ENCODE peak calls at places on chromosomes 13 and 19, in ten cellular contexts. One of them, this sample, is unnamed.

GRCh38 chr13:23715762-23716235 is 145.6 kb downstream of the TNFRSF19 start:
- DNase-seq in transverse colon: no peak
- DNase-seq in sigmoid colon: no peak
- DNase-seq in esophagus muscularis mucosa: no peak
- DNase-seq in stomach: peak; percentile 60
- DNase-seq in breast epithelium: no peak
- DNase-seq in HCT116: peak; percentile 18
- DNase-seq in suprapubic skin: no peak
- DNase-seq in spleen: no peak
- DNase-seq in H1: no peak
- DNase-seq in this sample: no peak

GRCh38 chr19:31448221-31448657 is 99.0 kb upstream of the TSHZ3 start:
- DNase-seq in transverse colon: peak; percentile 29
- DNase-seq in sigmoid colon: peak; percentile 77
- DNase-seq in esophagus muscularis mucosa: peak; percentile 92
- DNase-seq in stomach: peak; percentile 26
- DNase-seq in breast epithelium: no peak
- DNase-seq in HCT116: no peak
- DNase-seq in suprapubic skin: peak; percentile 69
- DNase-seq in spleen: no peak
- DNase-seq in H1: no peak
- DNase-seq in this sample: no peak

GRCh38 chr19:53982056-53982455 is 9.4 kb upstream of the CACNG6 start:
- DNase-seq in transverse colon: no peak
- DNase-seq in sigmoid colon: no peak
- DNase-seq in esophagus muscularis mucosa: no peak
- DNase-seq in stomach: no peak
- DNase-seq in breast epithelium: no peak
- DNase-seq in HCT116: no peak
- DNase-seq in suprapubic skin: no peak
- DNase-seq in spleen: no peak
- DNase-seq in H1: no peak
- DNase-seq in this sample: no peak

GRCh38 chr19:35780058-35780457 is 4.7 kb downstream of the ARHGAP33 start:
- DNase-seq in transverse colon: no peak
- DNase-seq in sigmoid colon: no peak
- DNase-seq in esophagus muscularis mucosa: no peak
- DNase-seq in stomach: no peak
- DNase-seq in breast epithelium: no peak
- DNase-seq in HCT116: no peak
- DNase-seq in suprapubic skin: no peak
- DNase-seq in spleen: no peak
- DNase-seq in H1: no peak
- DNase-seq in this sample: no peak

GRCh38 chr13:49218493-49219051 is 1.6 kb upstream of the MLNR start:
- DNase-seq in transverse colon: no peak
- DNase-seq in sigmoid colon: no peak
- DNase-seq in esophagus muscularis mucosa: no peak
- DNase-seq in stomach: no peak
- DNase-seq in breast epithelium: no peak
- DNase-seq in HCT116: no peak
- DNase-seq in suprapubic skin: no peak
- DNase-seq in spleen: no peak
- DNase-seq in H1: no peak
- DNase-seq in this sample: no peak

GRCh38 chr19:53977991-53978731 is 13.3 kb upstream of the CACNG6 start:
- DNase-seq in transverse colon: no peak
- DNase-seq in sigmoid colon: no peak
- DNase-seq in esophagus muscularis mucosa: no peak
- DNase-seq in stomach: no peak
- DNase-seq in breast epithelium: no peak
- DNase-seq in HCT116: peak; percentile 40
- DNase-seq in suprapubic skin: no peak
- DNase-seq in spleen: no peak
- DNase-seq in H1: peak; percentile 90
- DNase-seq in this sample: no peak

GRCh38 chr19:49200238-49200862 is 42.8 kb downstream of the TRPM4 start:
- DNase-seq in transverse colon: peak; percentile 61
- DNase-seq in sigmoid colon: no peak
- DNase-seq in esophagus muscularis mucosa: no peak
- DNase-seq in stomach: no peak
- DNase-seq in breast epithelium: no peak
- DNase-seq in HCT116: no peak
- DNase-seq in suprapubic skin: no peak
- DNase-seq in spleen: no peak
- DNase-seq in H1: no peak
- DNase-seq in this sample: no peak

GRCh38 chr13:99756281-99756680 is 215.3 kb downstream of the ZIC5 start:
- DNase-seq in transverse colon: no peak
- DNase-seq in sigmoid colon: no peak
- DNase-seq in esophagus muscularis mucosa: peak; percentile 34
- DNase-seq in stomach: no peak
- DNase-seq in breast epithelium: no peak
- DNase-seq in HCT116: no peak
- DNase-seq in suprapubic skin: no peak
- DNase-seq in spleen: no peak
- DNase-seq in H1: no peak
- DNase-seq in this sample: no peak

GRCh38 chr13:25490236-25490635 is 118.5 kb downstream of the ATP8A2 start:
- DNase-seq in transverse colon: no peak
- DNase-seq in sigmoid colon: no peak
- DNase-seq in esophagus muscularis mucosa: no peak
- DNase-seq in stomach: no peak
- DNase-seq in breast epithelium: no peak
- DNase-seq in HCT116: no peak
- DNase-seq in suprapubic skin: no peak
- DNase-seq in spleen: no peak
- DNase-seq in H1: no peak
- DNase-seq in this sample: no peak

GRCh38 chr19:6733338-6734095 is 3.9 kb downstream of the GPR108 start:
- DNase-seq in transverse colon: no peak
- DNase-seq in sigmoid colon: peak; percentile 50
- DNase-seq in esophagus muscularis mucosa: no peak
- DNase-seq in stomach: no peak
- DNase-seq in breast epithelium: no peak
- DNase-seq in HCT116: no peak
- DNase-seq in suprapubic skin: peak; percentile 56
- DNase-seq in spleen: no peak
- DNase-seq in H1: no peak
- DNase-seq in this sample: no peak

GRCh38 chr19:13865578-13866462 is 11.1 kb upstream of the NANOS3 start:
- DNase-seq in transverse colon: no peak
- DNase-seq in sigmoid colon: no peak
- DNase-seq in esophagus muscularis mucosa: peak; percentile 87
- DNase-seq in stomach: no peak
- DNase-seq in breast epithelium: no peak
- DNase-seq in HCT116: no peak
- DNase-seq in suprapubic skin: no peak
- DNase-seq in spleen: peak; percentile 78
- DNase-seq in H1: no peak
- DNase-seq in this sample: no peak

GRCh38 chr19:42140125-42140754 is 8.0 kb upstream of the POU2F2 start:
- DNase-seq in transverse colon: peak; percentile 48
- DNase-seq in sigmoid colon: no peak
- DNase-seq in esophagus muscularis mucosa: no peak
- DNase-seq in stomach: peak; percentile 41
- DNase-seq in breast epithelium: no peak
- DNase-seq in HCT116: no peak
- DNase-seq in suprapubic skin: no peak
- DNase-seq in spleen: peak; percentile 80
- DNase-seq in H1: peak; percentile 31
- DNase-seq in this sample: no peak

GRCh38 chr19:51012661-51013190 is 6.8 kb downstream of the KLK10 start:
- DNase-seq in transverse colon: no peak
- DNase-seq in sigmoid colon: no peak
- DNase-seq in esophagus muscularis mucosa: no peak
- DNase-seq in stomach: no peak
- DNase-seq in breast epithelium: no peak
- DNase-seq in HCT116: no peak
- DNase-seq in suprapubic skin: no peak
- DNase-seq in spleen: no peak
- DNase-seq in H1: no peak
- DNase-seq in this sample: no peak

DNA sequence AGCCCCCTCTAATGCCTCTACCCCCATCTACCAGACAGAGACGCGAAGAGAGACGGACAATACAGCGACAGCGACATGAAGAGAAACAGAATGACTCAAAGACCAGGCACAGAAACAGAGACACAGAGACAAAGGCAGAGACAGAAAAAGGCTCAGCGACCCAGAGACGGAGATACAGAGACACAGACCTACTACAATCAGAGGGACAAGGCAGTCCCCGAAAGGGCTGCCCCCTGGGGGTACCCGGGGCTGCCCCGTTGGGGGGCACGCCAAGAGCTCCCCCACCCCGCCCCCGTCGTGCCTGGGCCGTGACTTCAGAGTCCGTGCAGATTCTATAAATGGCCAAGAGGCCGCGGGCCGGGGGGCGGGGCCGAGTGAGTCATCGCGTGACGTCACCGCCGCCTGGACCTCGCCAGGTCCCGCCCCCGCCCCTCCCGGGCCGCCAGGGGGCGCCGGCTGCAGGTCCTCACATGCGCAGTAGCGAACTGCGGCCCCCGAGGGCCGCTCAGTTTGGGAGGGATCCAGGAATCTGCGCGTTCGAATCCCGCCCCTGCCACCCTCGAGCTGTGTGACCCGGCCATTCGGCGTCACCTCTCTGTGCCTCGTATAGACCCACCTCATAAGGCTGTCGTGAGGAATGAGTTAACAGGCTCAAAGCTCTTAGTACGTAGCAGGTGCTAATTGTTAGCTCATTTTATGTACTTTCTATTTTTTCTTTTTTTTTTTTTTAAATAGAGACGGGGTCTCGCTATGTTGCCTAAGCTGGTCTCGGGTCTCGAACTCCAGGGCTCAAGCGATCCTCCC is 2.7 kb upstream of the CNN1 start:
- DNase-seq in transverse colon: peak; percentile 93
- DNase-seq in sigmoid colon: peak; percentile 97
- DNase-seq in esophagus muscularis mucosa: peak; percentile 97
- DNase-seq in stomach: peak; percentile 91
- DNase-seq in breast epithelium: peak; percentile 91
- DNase-seq in HCT116: peak; percentile 81
- DNase-seq in suprapubic skin: peak; percentile 89
- DNase-seq in spleen: peak; percentile 94
- DNase-seq in H1: peak; percentile 71
- DNase-seq in this sample: no peak
- TF ChIP-seq POLR2A in transverse colon: peak; percentile 52
- TF ChIP-seq POLR2A in sigmoid colon: peak; percentile 69
- TF ChIP-seq POLR2A in esophagus muscularis mucosa: peak; percentile 61
- TF ChIP-seq POLR2A in stomach: no peak
- TF ChIP-seq POLR2A in breast epithelium: no peak
- TF ChIP-seq POLR2A in HCT116: peak; percentile 33
- TF ChIP-seq POLR2A in suprapubic skin: no peak
- TF ChIP-seq POLR2A in spleen: no peak
- TF ChIP-seq POLR2A in H1: no peak
- TF ChIP-seq POLR2A in this sample: peak; percentile 21

DNA sequence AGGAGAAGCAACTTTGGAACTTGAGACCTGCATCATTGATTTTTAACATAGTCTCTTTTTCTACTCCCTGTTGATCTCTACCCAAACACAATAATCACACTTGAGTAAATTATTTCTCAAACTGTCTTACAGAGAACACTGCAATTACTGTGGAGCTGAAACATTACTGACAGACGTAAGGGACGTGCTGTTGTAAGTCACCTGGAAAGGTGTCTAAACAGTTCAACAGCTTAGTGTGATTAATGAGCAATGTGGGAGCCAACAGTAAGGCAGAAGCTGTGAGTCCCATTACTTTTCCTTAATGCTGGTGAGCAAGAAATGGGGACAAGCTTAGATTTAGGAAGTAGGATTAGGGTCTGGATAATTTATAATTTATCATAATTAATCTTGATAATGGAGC is 265.7 kb downstream of the DLEU7 start:
- DNase-seq in transverse colon: no peak
- DNase-seq in sigmoid colon: no peak
- DNase-seq in esophagus muscularis mucosa: no peak
- DNase-seq in stomach: no peak
- DNase-seq in breast epithelium: no peak
- DNase-seq in HCT116: no peak
- DNase-seq in suprapubic skin: no peak
- DNase-seq in spleen: no peak
- DNase-seq in H1: no peak
- DNase-seq in this sample: no peak
- H3K4me3 ChIP-seq in transverse colon: no peak overlapping the region
- H3K4me3 ChIP-seq in sigmoid colon: no peak overlapping the region
- H3K4me3 ChIP-seq in esophagus muscularis mucosa: no peak overlapping the region
- H3K4me3 ChIP-seq in stomach: no peak overlapping the region
- H3K4me3 ChIP-seq in breast epithelium: no peak overlapping the region
- H3K4me3 ChIP-seq in HCT116: no peak overlapping the region
- H3K4me3 ChIP-seq in suprapubic skin: no peak overlapping the region
- H3K4me3 ChIP-seq in spleen: no peak overlapping the region
- H3K4me3 ChIP-seq in H1: no peak overlapping the region
- H3K4me3 ChIP-seq in this sample: no peak overlapping the region

GRCh38 chr19:3968556-3969434 is 2.1 kb downstream of the DAPK3 start:
- DNase-seq in transverse colon: peak; percentile 79
- DNase-seq in sigmoid colon: peak; percentile 98
- DNase-seq in esophagus muscularis mucosa: peak; percentile 96
- DNase-seq in stomach: peak; percentile 87
- DNase-seq in breast epithelium: peak; percentile 88
- DNase-seq in HCT116: peak; percentile 85
- DNase-seq in suprapubic skin: peak; percentile 91
- DNase-seq in spleen: no peak
- DNase-seq in H1: peak; percentile 97
- DNase-seq in this sample: peak; percentile 97
- TF ChIP-seq POLR2AphosphoS5 in transverse colon: peak; percentile 74
- TF ChIP-seq POLR2AphosphoS5 in sigmoid colon: peak; percentile 74
- TF ChIP-seq POLR2AphosphoS5 in esophagus muscularis mucosa: peak; percentile 96
- TF ChIP-seq POLR2AphosphoS5 in stomach: peak; percentile 70
- TF ChIP-seq POLR2AphosphoS5 in breast epithelium: peak; percentile 74
- TF ChIP-seq POLR2AphosphoS5 in HCT116: no peak
- TF ChIP-seq POLR2AphosphoS5 in suprapubic skin: no peak
- TF ChIP-seq POLR2AphosphoS5 in spleen: peak; percentile 62
- TF ChIP-seq POLR2AphosphoS5 in H1: no peak
- TF ChIP-seq POLR2AphosphoS5 in this sample: peak; percentile 90

DNA sequence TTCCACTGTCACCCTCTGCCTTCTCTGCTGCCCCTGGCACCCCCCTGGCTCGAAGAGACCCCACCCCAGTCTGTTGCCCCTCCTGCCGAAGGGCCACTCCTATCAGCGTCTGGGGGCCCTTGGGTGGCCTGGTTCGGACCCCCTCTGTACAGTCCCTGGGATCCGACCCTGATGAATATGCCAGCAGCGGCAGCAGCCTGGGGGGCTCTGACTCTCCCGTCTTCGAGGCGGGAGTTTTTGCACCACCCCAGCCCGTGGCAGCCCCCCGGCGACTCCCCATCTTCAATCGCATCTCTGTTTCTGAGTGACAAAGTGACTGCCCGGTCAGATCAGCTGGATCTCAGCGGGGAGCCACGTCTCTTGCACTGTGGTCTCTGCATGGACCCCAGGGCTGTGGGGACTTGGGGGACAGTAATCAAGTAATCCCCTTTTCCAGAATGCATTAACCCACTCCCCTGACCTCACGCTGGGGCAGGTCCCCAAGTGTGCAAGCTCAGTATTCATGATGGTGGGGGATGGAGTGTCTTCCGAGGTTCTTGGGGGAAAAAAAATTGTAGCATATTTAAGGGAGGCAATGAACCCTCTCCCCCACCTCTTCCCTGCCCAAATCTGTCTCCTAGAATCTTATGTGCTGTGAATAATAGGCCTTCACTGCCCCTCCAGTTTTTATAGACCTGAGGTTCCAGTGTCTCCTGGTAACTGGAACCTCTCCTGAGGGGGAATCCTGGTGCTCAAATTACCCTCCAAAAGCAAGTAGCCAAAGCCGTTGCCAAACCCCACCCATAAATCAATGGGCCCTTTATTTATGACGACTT is 2.0 kb downstream of the ZFP36 start:
- DNase-seq in transverse colon: peak; percentile 61
- DNase-seq in sigmoid colon: peak; percentile 73
- DNase-seq in esophagus muscularis mucosa: no peak
- DNase-seq in stomach: no peak
- DNase-seq in breast epithelium: no peak
- DNase-seq in HCT116: peak; percentile 68
- DNase-seq in suprapubic skin: no peak
- DNase-seq in spleen: peak; percentile 86
- DNase-seq in H1: no peak
- DNase-seq in this sample: no peak
- TF ChIP-seq POLR2A in transverse colon: peak; percentile 29
- TF ChIP-seq POLR2A in sigmoid colon: peak; percentile 20
- TF ChIP-seq POLR2A in esophagus muscularis mucosa: peak; percentile 42
- TF ChIP-seq POLR2A in stomach: peak; percentile 47
- TF ChIP-seq POLR2A in breast epithelium: peak; percentile 46
- TF ChIP-seq POLR2A in HCT116: no peak
- TF ChIP-seq POLR2A in suprapubic skin: peak; percentile 8
- TF ChIP-seq POLR2A in spleen: no peak
- TF ChIP-seq POLR2A in H1: no peak
- TF ChIP-seq POLR2A in this sample: no peak